ENCODE peak calls at places on chromosomes 4 and X, in ten cellular contexts. C is activated naive CD8-positive, alpha-beta T cell treated with anti-CD3 and anti-CD28 coated beads, Interleukin-2, amount 50 U/mL, for 24 hours; U is T-helper 2 cell; L is iris pigment epithelial cell; A is activated gamma-delta T cell treated with anti-CD3 and anti-CD28 coated beads, Interleukin-2, amount 50 U/mL, for 16 hours; I is stimulated activated CD4-positive, alpha-beta T cell treated with anti-CD3 and anti-CD28 coated beads, Interleukin-2, amount 100 ng/mL, for 48 hours; O is M059J; B is skeletal muscle cell; E is occipital lobe; R is stimulated activated naive B cell treated with anti-CD40 and anti-IgM and Interleukin-4, amounts not matched to agents 10 μg/mL and 1 μg/mL and 100 μg/mL, for 72 hours. T is an unnamed sample.

GRCh38 chr4:187071896-187072295 is 348.2 kb upstream of the FAT1 start:
- DNase-seq in U (no peak), B (peak), A (no peak), E (no peak), C (no peak), O (peak), L (no peak), I (no peak), R (no peak), T (no peak)

GRCh38 chrX:152821145-152821765 is 9.3 kb downstream of the CETN2 start:
- DNase-seq in E (no peak), O (peak), L (peak), C (peak), U (no peak), I (peak), R (no peak), B (no peak), A (no peak), T (no peak)

GRCh38 chrX:134502686-134503085 is 42.7 kb downstream of the HPRT1 start:
- DNase-seq in C (no peak), U (no peak), L (peak), B (no peak), O (no peak), E (no peak), I (no peak), A (no peak), R (no peak), T (no peak)

GRCh38 chr4:165767671-165768070 is 105.4 kb upstream of the TLL1 start:
- DNase-seq in B (no peak), U (no peak), I (no peak), L (no peak), C (no peak), A (no peak), E (no peak), R (no peak), O (no peak), T (no peak)

GRCh38 chr4:48223633-48224295 is 45.9 kb downstream of the TEC start:
- DNase-seq in O (peak), I (no peak), L (peak), E (no peak), B (no peak), U (no peak), A (no peak), C (no peak), R (no peak), T (no peak)

GRCh38 chr4:7052923-7053715 is 9.9 kb downstream of the TADA2B start:
- DNase-seq in E (no peak), A (no peak), C (no peak), U (no peak), L (no peak), I (no peak), O (no peak), B (no peak), R (no peak), T (no peak)

GRCh38 chrX:68938244-68939004 is 109.6 kb downstream of the EFNB1 start:
- DNase-seq in E (no peak), I (no peak), U (no peak), A (no peak), C (no peak), R (no peak), B (peak), O (peak), L (no peak), T (no peak)

GRCh38 chr4:185721190-185721948 is 90.6 kb downstream of the SORBS2 start:
- DNase-seq in A (no peak), B (no peak), C (no peak), I (no peak), L (peak), O (no peak), U (no peak), E (no peak), R (no peak), T (no peak)

GRCh38 chrX:146602246-146602645 is 207.3 kb upstream of the CXorf51B start:
- DNase-seq in O (no peak), U (no peak), I (no peak), C (no peak), B (no peak), L (no peak), R (no peak), A (no peak), E (no peak), T (no peak)

GRCh38 chr4:136863756-136864155 is 668.5 kb downstream of the PCDH18 start:
- DNase-seq in R (no peak), B (no peak), U (no peak), A (no peak), O (no peak), C (no peak), E (no peak), L (no peak), I (no peak), T (no peak)

GRCh38 chr4:139014391-139015268 is 951 bp upstream of the NOCT start:
- DNase-seq in L (peak), I (no peak), A (peak), R (no peak), O (peak), C (no peak), U (no peak), B (peak), E (no peak), T (no peak)

GRCh38 chr4:173252024-173252935 is 81.9 kb downstream of the HMGB2 start:
- DNase-seq in A (no peak), L (peak), O (peak), B (peak), C (no peak), I (no peak), E (peak), U (no peak), R (peak), T (peak)

GRCh38 chrX:40759374-40759773 is 24.0 kb upstream of the MED14 start:
- DNase-seq in B (no peak), C (no peak), E (no peak), L (no peak), O (no peak), U (no peak), R (no peak), I (no peak), A (no peak), T (no peak)

GRCh38 chrX:150363561-150364346 is 637 bp downstream of the MAMLD1 start:
- DNase-seq in R (no peak), I (peak), E (peak), C (peak), U (no peak), A (no peak), B (no peak), O (peak), L (peak), T (no peak)

GRCh38 chrX:13009256-13009655 is 34.3 kb downstream of the TMSB4X start:
- DNase-seq in R (no peak), U (no peak), I (no peak), C (no peak), B (no peak), A (no peak), L (no peak), E (no peak), O (peak), T (no peak)

T was measured in natural killer cell treated with Interleukin-12 subunit alpha and Interleukin-12 subunit beta and Interleukin-15 and Interleukin-18, amount 100 ng/mL, for 72 hours.